ENCODE peak calls at places on chromosomes 12 and 14, in nine cellular contexts. W, R, T, S, C, N, Q, B and Z are unnamed samples.

GRCh38 chr14:55301722-55302121 is 30.5 kb downstream of the FBXO34 start:
- DNase-seq in N (no peak), S (no peak), B (no peak), W (no peak), Q (no peak), C (peak), R (peak), T (no peak), Z (no peak)

GRCh38 chr14:99754141-99755067 is 38.8 kb upstream of the EML1 start:
- DNase-seq in B (no peak), N (no peak), S (no peak), C (no peak), T (no peak), W (no peak), Q (no peak), R (no peak), Z (peak)

GRCh38 chr12:131831021-131831571 is 2.9 kb downstream of the MMP17 start:
- DNase-seq in B (peak), R (no peak), C (no peak), N (no peak), T (no peak), W (no peak), Q (no peak), S (no peak), Z (peak)

GRCh38 chr14:58272589-58273372 is 25.6 kb upstream of the ARID4A start:
- DNase-seq in B (no peak), C (peak), Q (no peak), S (no peak), T (no peak), R (peak), N (no peak), W (no peak), Z (no peak)

GRCh38 chr14:88245321-88245720 is 77.7 kb downstream of the KCNK10 start:
- DNase-seq in T (no peak), N (peak), B (no peak), Q (no peak), S (no peak), W (no peak), C (no peak), R (no peak), Z (no peak)

GRCh38 chr14:94421316-94421715 is 31.3 kb downstream of the SERPINA11 start:
- DNase-seq in W (no peak), Q (no peak), C (no peak), S (no peak), B (no peak), N (no peak), T (no peak), R (no peak), Z (no peak)

GRCh38 chr12:24899503-24900098 is 49.3 kb downstream of the BCAT1 start:
- DNase-seq in T (no peak), Q (no peak), S (no peak), W (no peak), R (no peak), B (no peak), N (no peak), C (no peak), Z (peak)

GRCh38 chr12:3046441-3047200 is 30.6 kb upstream of the TSPAN9 start:
- DNase-seq in T (no peak), C (no peak), N (no peak), S (no peak), B (peak), Q (no peak), W (no peak), R (no peak), Z (no peak)

GRCh38 chr14:73785336-73785833 is 66.2 kb upstream of the PTGR2 start:
- DNase-seq in C (peak), W (no peak), N (no peak), Q (no peak), R (no peak), T (peak), B (no peak), S (no peak), Z (no peak)

GRCh38 chr12:25942709-25943108 is 15.8 kb upstream of the RASSF8 start:
- DNase-seq in T (no peak), N (no peak), Q (no peak), B (no peak), C (no peak), W (no peak), R (no peak), S (no peak), Z (no peak)

GRCh38 chr12:63919758-63920157 is 75.3 kb downstream of the SRGAP1 start:
- DNase-seq in N (no peak), R (no peak), T (no peak), W (no peak), Q (no peak), B (no peak), C (no peak), S (no peak), Z (no peak)

GRCh38 chr12:94207467-94208432 is 59.4 kb downstream of the PLXNC1 start:
- DNase-seq in S (peak), Q (no peak), C (peak), R (no peak), B (no peak), T (no peak), N (no peak), W (no peak), Z (peak)

GRCh38 chr12:104944252-104944651 is 13.8 kb downstream of the SLC41A2 start:
- DNase-seq in C (no peak), S (no peak), T (no peak), W (no peak), N (no peak), Q (no peak), B (no peak), R (no peak), Z (no peak)

GRCh38 chr12:107557026-107557425 is 128.6 kb upstream of the PWP1 start:
- DNase-seq in N (no peak), S (no peak), Q (no peak), T (no peak), R (no peak), C (no peak), W (no peak), B (no peak), Z (no peak)

GRCh38 chr12:104524026-104524425 is 67.3 kb downstream of the CHST11 start:
- DNase-seq in W (no peak), B (no peak), Q (no peak), R (no peak), T (no peak), N (no peak), C (no peak), S (no peak), Z (no peak)

GRCh38 chr12:54593135-54593534 is 4.7 kb upstream of the PPP1R1A start:
- DNase-seq in B (no peak), C (no peak), R (no peak), Q (no peak), W (no peak), S (no peak), T (no peak), N (no peak), Z (no peak)

GRCh38 chr14:32252030-32252670 is 49.1 kb upstream of the RNU6-8 start:
- DNase-seq in T (peak), R (peak), B (peak), N (peak), S (peak), C (peak), W (peak), Q (peak), Z (peak)

GRCh38 chr12:112386726-112387125 is 4.5 kb upstream of the HECTD4 start:
- DNase-seq in C (no peak), T (no peak), W (no peak), R (no peak), B (no peak), S (no peak), N (peak), Q (peak), Z (no peak)

GRCh38 chr12:124365726-124366430 is 71.0 kb downstream of the RFLNA start:
- DNase-seq in Q (no peak), W (no peak), S (no peak), R (no peak), B (no peak), N (no peak), C (no peak), T (no peak), Z (no peak)

GRCh38 chr14:64968651-64969050 is 3.5 kb downstream of the RAB15 start:
- DNase-seq in R (no peak), Q (no peak), N (no peak), S (no peak), W (no peak), T (no peak), C (no peak), B (no peak), Z (no peak)

GRCh38 chr14:54447231-54447692 is 6.1 kb upstream of the CNIH1 start:
- DNase-seq in N (no peak), B (no peak), W (no peak), S (no peak), C (no peak), Q (no peak), R (peak), T (no peak), Z (peak)

GRCh38 chr12:27779416-27779815 is 617 bp upstream of the KLHL42 start:
- DNase-seq in Q (no peak), C (peak), R (no peak), W (no peak), N (peak), T (peak), B (peak), S (no peak), Z (peak)

GRCh38 chr12:17139926-17140325 is 534.0 kb upstream of the LMO3 start:
- DNase-seq in R (peak), Q (no peak), T (no peak), S (no peak), B (no peak), C (no peak), W (no peak), N (no peak), Z (no peak)

GRCh38 chr12:61232040-61232439 is 1028.2 kb upstream of the USP15 start:
- DNase-seq in R (no peak), B (no peak), S (no peak), T (no peak), C (no peak), Q (no peak), W (no peak), N (no peak), Z (no peak)

GRCh38 chr12:132748319-132748718 is 13.3 kb downstream of the ANKLE2 start:
- DNase-seq in B (no peak), T (no peak), N (no peak), W (no peak), Q (no peak), R (no peak), C (no peak), S (no peak), Z (no peak)

GRCh38 chr14:69077841-69078240 is 75.1 kb downstream of the DCAF5 start:
- DNase-seq in W (no peak), R (peak), B (no peak), Q (no peak), C (no peak), N (no peak), T (no peak), S (no peak), Z (no peak)

GRCh38 chr12:89247541-89247942 is 104.8 kb downstream of the DUSP6 start:
- DNase-seq in S (no peak), C (no peak), N (no peak), Q (no peak), B (no peak), R (no peak), T (no peak), W (peak), Z (no peak)

GRCh38 chr14:74408870-74409269 is 17.1 kb downstream of the SYNDIG1L start:
- DNase-seq in B (no peak), T (no peak), Q (no peak), N (no peak), C (no peak), S (no peak), R (no peak), W (no peak), Z (no peak)

GRCh38 chr14:72929316-72930080 is 3.2 kb downstream of the DCAF4 start:
- DNase-seq in C (no peak), Q (no peak), W (no peak), T (no peak), R (no peak), N (no peak), B (no peak), S (no peak), Z (no peak)

GRCh38 chr14:70709726-70710382 is 68.1 kb downstream of the TTC9 start:
- DNase-seq in T (no peak), W (no peak), N (no peak), S (no peak), Q (no peak), C (no peak), B (no peak), R (no peak), Z (no peak)

GRCh38 chr12:111396726-111397445 is 8.8 kb upstream of the SH2B3 start:
- DNase-seq in B (peak), C (peak), W (peak), N (peak), Q (peak), T (peak), S (peak), R (peak), Z (peak)

GRCh38 chr12:69569236-69569635 is 16.0 kb upstream of the CCT2 start:
- DNase-seq in R (no peak), N (no peak), Q (no peak), S (no peak), W (no peak), T (no peak), B (no peak), C (no peak), Z (no peak)

GRCh38 chr14:75165586-75166391 is 10.6 kb downstream of the TMED10 start:
- DNase-seq in T (no peak), R (no peak), C (no peak), W (no peak), S (no peak), B (no peak), N (peak), Q (no peak), Z (no peak)

GRCh38 chr12:77133566-77133965 is 68.2 kb upstream of the E2F7 start:
- DNase-seq in S (no peak), Q (no peak), W (no peak), N (no peak), C (peak), T (peak), R (peak), B (peak), Z (peak)

GRCh38 chr14:90277581-90278198 is 21.3 kb downstream of the PSMC1 start:
- DNase-seq in Q (no peak), T (no peak), S (no peak), R (no peak), W (no peak), C (no peak), B (no peak), N (peak), Z (no peak)

GRCh38 chr14:58465425-58465824 is 37.9 kb downstream of the KIAA0586 start:
- DNase-seq in T (no peak), Q (no peak), S (no peak), C (no peak), W (no peak), R (peak), B (no peak), N (no peak), Z (no peak)

GRCh38 chr14:88504602-88505001 is 50.2 kb downstream of the PTPN21 start:
- DNase-seq in C (no peak), Q (no peak), S (no peak), R (no peak), N (no peak), W (no peak), B (no peak), T (no peak), Z (no peak)

GRCh38 chr14:20904393-20905029 is 13.3 kb downstream of the RNASE3 start:
- DNase-seq in R (no peak), Q (no peak), T (peak), W (no peak), C (no peak), S (no peak), B (peak), N (no peak), Z (no peak)

GRCh38 chr14:20907214-20907613 is 16.0 kb downstream of the RNASE3 start:
- DNase-seq in W (no peak), S (no peak), N (no peak), Q (no peak), T (no peak), B (no peak), C (no peak), R (no peak), Z (no peak)

GRCh38 chr14:20905661-20906060 is 14.5 kb downstream of the RNASE3 start:
- DNase-seq in B (no peak), R (no peak), C (no peak), Q (no peak), T (no peak), N (no peak), S (no peak), W (no peak), Z (no peak)
- TF ChIP-seq CTCF in B (no peak), R (no peak), C (no peak), Q (no peak), T (no peak), N (no peak), S (no peak), W (no peak), Z (no peak)

DNA sequence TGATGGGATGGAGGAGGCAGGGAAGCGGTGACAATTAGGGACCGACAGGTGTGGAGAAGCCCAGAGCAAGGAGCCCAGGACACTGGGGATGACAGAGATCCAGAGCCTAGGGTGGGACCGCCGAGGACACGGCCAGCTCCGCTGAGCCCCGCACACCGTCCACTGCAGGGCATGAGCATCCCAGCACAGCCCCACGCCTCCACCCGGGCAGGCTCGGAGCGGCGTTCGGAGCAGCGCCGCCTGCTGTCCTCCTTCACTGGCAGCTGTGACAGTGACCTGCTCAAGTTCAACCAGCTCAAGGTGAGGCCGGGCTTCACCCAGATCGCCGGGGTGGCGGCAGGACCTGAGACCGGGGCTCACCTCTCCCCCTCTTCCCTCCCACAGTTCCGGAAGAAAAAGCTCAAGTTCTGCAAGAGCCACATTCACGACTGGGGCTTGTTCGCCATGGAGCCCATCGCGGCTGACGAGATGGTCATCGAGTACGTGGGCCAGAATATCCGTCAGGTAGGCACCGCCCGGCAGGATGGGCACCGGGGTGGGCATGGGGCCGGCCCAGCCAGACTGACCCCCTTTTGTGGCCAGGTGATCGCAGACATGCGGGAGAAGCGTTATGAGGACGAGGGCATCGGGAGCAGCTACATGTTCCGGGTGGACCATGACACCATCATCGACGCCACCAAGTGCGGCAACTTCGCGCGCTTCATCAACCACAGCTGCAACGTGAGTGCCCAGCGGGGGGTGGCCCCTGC is 23.7 kb downstream of the SETD1B start:
- DNase-seq in T (no peak), B (no peak), Q (no peak), R (no peak), W (no peak), C (no peak), S (no peak), N (no peak), Z (no peak)
- TF ChIP-seq CTCF in T (no peak), B (no peak), Q (no peak), R (no peak), W (no peak), C (no peak), S (no peak), N (no peak), Z (no peak)

DNA sequence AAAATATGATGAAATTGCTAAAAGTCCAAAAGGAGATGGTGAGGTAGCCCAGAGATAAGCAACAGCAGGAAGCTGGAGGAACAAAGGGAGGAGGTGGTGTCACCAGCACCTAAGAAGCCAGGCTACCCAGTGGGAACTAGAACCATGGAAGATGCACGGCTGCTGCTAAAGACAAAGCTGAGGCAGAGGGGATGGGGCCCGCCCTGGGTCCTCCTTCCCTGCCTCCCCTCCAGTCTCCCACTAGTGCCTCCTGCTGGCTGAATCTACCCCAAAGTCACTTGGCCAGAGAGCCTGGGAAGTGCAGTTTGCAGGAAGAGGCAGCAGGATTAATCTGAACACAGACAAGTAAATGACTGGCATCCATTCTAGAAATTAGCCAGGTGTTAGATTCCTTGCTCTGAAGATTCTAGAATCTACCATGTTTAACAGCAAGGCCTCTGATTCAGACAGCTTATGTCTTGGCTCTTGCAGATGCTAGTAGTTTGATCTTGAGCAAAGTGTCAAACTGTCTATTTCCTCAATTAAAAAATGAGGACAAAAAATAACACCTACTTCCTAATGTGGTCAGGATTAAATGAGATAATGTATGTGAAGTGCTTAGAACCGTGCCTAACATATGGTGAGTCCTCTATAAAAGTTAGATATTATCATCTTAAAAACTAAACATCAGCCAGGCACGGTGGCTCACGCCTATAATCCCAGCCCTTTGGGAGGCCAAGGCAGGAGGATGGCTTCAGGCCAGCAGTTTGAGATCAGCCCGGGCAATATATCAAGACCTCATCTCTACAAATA is 5.9 kb upstream of the LRP10 start:
- DNase-seq in N (no peak), Q (no peak), R (no peak), T (peak), S (no peak), C (no peak), B (peak), W (no peak), Z (peak)
- TF ChIP-seq CTCF in N (no peak), Q (peak), R (no peak), T (no peak), S (no peak), C (peak), B (peak), W (peak), Z (peak)

DNA sequence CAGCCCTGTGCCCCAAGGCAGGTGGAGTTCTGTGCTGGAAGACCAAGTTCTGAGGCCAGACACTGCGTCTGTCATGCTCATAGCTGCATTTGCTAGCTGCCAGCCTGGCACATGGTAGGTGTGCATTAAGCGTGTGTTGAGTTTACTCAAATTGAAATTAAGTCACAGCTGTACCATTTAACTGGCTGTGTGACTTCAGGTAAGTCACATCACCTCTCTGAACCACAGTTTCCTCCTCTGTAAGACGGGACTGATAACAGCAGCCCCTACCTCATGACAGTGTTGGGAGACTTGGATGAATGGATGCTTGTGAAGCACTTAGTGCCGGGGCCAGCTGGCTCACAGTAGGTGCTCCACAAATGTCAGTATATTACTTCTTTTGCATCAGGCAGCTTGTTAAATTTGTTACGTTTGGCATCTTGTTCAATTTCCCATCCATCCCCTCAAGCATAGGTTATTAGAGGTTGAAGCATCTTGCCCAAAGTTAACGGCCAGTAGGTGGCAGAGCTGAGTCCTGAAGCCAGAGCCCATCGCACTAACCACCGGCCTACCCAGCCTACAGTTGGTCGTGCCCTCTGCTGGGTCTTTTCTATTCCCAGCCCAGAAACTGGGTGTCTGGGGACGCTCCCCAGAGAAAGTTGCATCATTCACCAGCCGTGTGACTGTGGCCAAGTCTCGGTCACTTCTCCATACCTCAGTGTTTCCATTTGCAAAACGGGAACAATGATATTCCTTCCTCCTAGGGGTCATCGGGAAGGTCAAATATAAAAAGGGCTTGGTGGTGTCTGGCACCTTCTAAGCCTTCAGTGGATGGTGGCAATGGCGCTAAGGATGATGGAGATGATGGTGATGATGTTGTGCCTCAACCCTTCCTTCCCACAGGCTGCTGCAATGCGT is 4.5 kb downstream of the DAO start:
- DNase-seq in W (peak), S (peak), T (peak), Q (no peak), C (peak), N (peak), R (peak), B (peak), Z (peak)
- TF ChIP-seq CTCF in W (peak), S (peak), T (peak), Q (peak), C (peak), N (peak), R (peak), B (peak), Z (peak)